ENCODE peak calls at places on chromosomes 16 and 17, in six cellular contexts. V is stomach, K is keratinocyte, C is A549, D is WERI-Rb-1, G is suprapubic skin. P is an unnamed sample.

GRCh38 chr17:41967141-41967920 is 736 bp downstream of the CNP start:
- DNase-seq in V (no peak), K (no peak), C (no peak), D (peak), G (peak), P (no peak)

GRCh38 chr16:48291303-48291702 is 44.0 kb upstream of the ABCC11 start:
- DNase-seq in V (no peak), K (no peak), C (no peak), D (no peak), G (no peak), P (no peak)

GRCh38 chr16:3716831-3717234 is 491 bp downstream of the TRAP1 start:
- DNase-seq in V (no peak), K (no peak), C (peak), D (peak), G (no peak), P (no peak)

GRCh38 chr16:88815901-88816589 is 4.3 kb upstream of the APRT start:
- DNase-seq in V (peak), K (no peak), C (peak), D (peak), G (no peak), P (no peak)

GRCh38 chr16:49505556-49505955 is 132.0 kb downstream of the C16orf78 start:
- DNase-seq in V (no peak), K (no peak), C (no peak), D (no peak), G (no peak), P (no peak)

GRCh38 chr16:48276102-48276501 is 28.8 kb upstream of the ABCC11 start:
- DNase-seq in V (no peak), K (no peak), C (no peak), D (no peak), G (no peak), P (no peak)

GRCh38 chr17:42704495-42705494 is 22.5 kb downstream of the CNTNAP1 start:
- DNase-seq in V (no peak), K (no peak), C (no peak), D (no peak), G (peak), P (no peak)

GRCh38 chr17:41393294-41393693 is 4.1 kb downstream of the KRT31 start:
- DNase-seq in V (no peak), K (no peak), C (no peak), D (no peak), G (no peak), P (no peak)

GRCh38 chr17:34728771-34729310 is 149.5 kb downstream of the TMEM132E start:
- DNase-seq in V (no peak), K (no peak), C (no peak), D (no peak), G (no peak), P (no peak)

GRCh38 chr17:49269356-49269755 is 38.8 kb upstream of the PHOSPHO1 start:
- DNase-seq in V (no peak), K (no peak), C (no peak), D (no peak), G (no peak), P (no peak)

GRCh38 chr16:67426950-67427349 is 4.0 kb upstream of the HSD11B2 start:
- DNase-seq in V (no peak), K (no peak), C (no peak), D (no peak), G (no peak), P (no peak)

GRCh38 chr17:3956983-3957382 is 7.3 kb downstream of the ATP2A3 start:
- DNase-seq in V (no peak), K (no peak), C (no peak), D (no peak), G (no peak), P (no peak)

GRCh38 chr16:88599092-88599733 is 29.0 kb downstream of the ZC3H18 start:
- DNase-seq in V (peak), K (no peak), C (no peak), D (no peak), G (peak), P (no peak)

GRCh38 chr17:56514899-56515298 is 78.6 kb upstream of the NOG start:
- DNase-seq in V (no peak), K (no peak), C (no peak), D (no peak), G (no peak), P (no peak)

GRCh38 chr17:27644586-27644985 is 13.6 kb downstream of the LGALS9 start:
- DNase-seq in V (no peak), K (no peak), C (no peak), D (peak), G (no peak), P (no peak)

GRCh38 chr17:27646232-27646631 is 15.2 kb downstream of the LGALS9 start:
- DNase-seq in V (no peak), K (no peak), C (no peak), D (no peak), G (no peak), P (no peak)

GRCh38 chr17:27635275-27635823 is 4.4 kb downstream of the LGALS9 start:
- DNase-seq in V (no peak), K (no peak), C (no peak), D (no peak), G (no peak), P (no peak)

DNA sequence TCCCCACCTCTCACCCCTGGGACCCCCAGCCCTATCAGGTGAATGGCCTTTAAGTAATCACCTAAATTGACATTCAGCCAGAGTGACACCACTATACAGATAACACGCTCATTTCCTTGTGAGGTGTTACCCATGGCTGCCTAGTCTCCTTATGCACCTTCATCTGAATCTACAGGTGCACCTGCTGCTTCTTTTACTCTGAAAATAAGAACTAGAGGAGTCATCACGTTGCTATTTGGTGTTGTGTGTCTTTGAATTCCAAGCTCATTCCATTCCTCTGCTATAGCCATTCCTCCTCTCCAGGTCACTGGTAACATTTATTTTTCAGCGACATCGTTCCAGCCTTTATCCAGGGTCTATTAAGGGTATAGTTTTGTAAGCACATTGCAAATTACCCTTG is 9.8 kb downstream of the LGALS9 start:
- DNase-seq in V (no peak), K (no peak), C (no peak), D (no peak), G (no peak), P (no peak)
- TF ChIP-seq CTCF in V (no peak), K (no peak), C (no peak), D (no peak), G (no peak), P (no peak)

DNA sequence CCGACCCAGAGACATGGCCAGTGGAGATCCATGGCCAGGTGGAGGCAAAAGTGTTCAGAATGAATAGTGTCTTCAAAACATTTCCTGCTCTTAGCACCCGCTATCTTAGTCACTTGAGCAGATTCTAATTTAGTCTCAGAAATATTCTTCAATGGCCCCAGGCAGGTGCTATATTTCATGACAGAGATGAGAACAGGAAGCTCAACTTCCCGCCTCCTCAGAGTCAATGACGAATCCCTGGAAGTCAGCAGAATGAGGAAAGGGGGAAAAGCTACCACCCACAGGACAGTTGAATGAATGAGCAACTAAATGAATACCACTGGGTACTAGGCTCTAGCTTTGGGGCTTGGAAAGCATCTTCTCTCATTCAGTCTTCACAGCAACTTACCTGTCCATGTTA is 147.2 kb downstream of the ASIC2 start:
- DNase-seq in V (no peak), K (no peak), C (no peak), D (no peak), G (no peak), P (no peak)
- TF ChIP-seq CTCF in V (no peak), K (no peak), C (no peak), D (no peak), G (no peak), P (no peak)

DNA sequence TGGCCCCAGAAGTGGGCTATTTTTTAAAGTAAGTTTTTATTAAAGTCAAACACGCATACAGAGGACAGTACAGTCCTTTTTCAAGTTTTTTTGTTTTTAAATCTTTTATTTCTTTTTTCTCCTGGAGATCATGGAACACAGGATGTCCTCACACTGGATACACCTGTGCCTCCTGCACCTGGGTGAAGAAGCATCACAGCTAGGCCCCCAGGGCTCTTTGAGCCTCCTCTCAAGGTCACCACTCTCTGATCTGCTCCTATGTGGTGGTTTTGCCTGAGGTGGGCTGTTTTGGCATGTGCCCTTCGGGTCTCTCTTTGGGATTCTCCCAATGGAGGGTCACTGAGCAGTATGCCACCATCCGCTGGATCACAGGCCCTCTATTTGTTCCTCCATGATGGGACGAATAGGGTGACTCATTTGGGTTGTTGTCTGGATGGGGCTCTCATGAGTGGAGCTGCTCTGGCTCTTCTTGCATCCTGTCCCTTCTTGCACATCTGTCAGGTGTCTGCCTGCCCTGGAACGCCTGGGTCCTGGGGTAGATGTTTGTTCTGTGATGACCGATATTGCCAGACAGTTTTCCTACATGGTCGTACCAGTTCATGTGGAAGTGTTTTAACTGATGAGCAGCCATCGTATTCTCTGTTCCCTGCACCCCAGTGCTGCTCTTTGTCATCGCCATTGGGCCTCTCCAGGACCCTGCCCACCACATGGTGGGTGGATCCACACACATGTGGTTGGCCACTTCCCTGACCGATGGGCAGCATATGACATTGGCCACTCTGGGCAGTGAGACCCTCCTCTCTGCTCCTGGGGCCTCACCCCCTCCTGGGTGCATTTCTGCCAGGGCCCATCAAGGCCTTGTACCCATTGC is 55.2 kb upstream of the MED9 start:
- DNase-seq in V (no peak), K (no peak), C (no peak), D (no peak), G (peak), P (no peak)
- TF ChIP-seq CTCF in V (no peak), K (no peak), C (no peak), D (no peak), G (no peak), P (no peak)

GRCh38 chr16:11497851-11498289 is 88.8 kb downstream of the LITAF start:
- DNase-seq in V (no peak), K (no peak), C (peak), D (peak), G (no peak), P (no peak)

GRCh38 chr16:11498683-11499082 is 88.0 kb downstream of the LITAF start:
- DNase-seq in V (no peak), K (no peak), C (no peak), D (no peak), G (no peak), P (no peak)

GRCh38 chr16:11495066-11495407 is 91.7 kb downstream of the LITAF start:
- DNase-seq in V (no peak), K (no peak), C (no peak), D (no peak), G (no peak), P (no peak)

GRCh38 chr16:11499295-11500089 is 87.2 kb downstream of the LITAF start:
- DNase-seq in V (peak), K (no peak), C (peak), D (no peak), G (no peak), P (no peak)

DNA sequence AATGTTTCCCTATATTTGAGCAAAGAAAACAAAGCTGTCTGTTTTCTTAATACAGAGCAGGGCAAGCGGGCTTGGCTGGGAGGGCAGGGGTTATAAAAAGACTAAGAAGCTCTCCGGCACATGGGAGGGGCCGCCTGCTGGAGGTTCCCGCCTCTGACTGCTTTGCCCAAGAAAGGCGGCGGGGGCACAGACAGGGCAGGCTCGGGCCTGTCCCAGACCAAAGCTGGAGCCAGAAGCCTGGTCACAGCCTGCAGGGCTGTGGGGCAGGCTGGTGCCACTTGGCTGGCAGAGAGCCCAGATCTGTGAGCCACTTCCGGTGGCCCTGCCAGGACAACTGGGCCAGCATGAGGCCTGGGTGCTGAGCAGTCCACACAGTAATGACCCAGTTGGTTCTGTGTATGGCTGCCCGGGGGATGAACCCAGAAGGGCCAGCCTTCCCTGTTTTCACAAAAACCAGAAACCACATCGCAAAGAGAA is 89.4 kb downstream of the LITAF start:
- DNase-seq in V (peak), K (peak), C (peak), D (peak), G (peak), P (peak)
- TF ChIP-seq CTCF in V (peak), K (no peak), C (no peak), D (no peak), G (no peak), P (no peak)

DNA sequence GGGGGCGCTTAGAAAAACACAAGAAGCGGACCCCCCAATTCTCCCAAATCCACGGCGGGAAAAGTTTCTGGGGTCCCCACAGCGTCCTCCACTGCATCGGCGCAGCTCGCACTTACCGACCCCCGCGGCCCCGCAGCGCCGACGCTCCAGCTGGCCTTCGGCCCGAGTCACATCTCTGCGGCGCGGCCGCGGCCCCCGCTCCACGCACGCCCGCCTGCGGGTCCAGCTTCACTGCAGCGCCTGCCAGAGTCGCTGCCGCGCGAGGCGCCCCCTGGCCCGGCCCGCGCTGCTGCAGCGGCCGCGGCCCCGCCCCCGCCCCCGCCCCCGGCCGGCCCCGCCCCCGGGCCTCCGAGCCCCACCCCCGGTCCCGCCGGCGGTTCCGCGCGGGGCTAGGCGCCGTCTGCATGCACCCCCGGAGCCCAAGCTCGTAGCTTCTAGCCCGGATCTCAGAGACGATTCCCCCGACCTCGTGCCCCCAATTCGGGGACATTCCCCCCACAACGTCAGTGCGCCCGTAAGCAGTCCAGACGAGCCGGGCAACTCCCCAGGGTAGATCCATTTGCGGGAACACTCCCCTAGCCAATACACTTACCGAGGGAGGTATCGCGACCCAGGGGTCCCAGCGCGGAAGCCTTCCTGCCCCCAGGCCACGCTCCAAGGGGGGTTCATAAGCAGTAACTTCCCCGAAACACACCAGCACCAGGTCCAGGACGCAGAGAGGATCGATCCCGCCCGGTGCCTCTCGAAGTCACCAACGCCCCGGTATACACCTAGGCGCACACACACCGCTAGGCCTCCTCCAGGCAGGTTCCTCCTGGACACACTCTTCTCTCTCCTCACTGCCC is at the start of gene GPRC5B:
- DNase-seq in V (peak), K (no peak), C (peak), D (peak), G (peak), P (no peak)
- TF ChIP-seq CTCF in V (peak), K (no peak), C (peak), D (peak), G (no peak), P (no peak)

DNA sequence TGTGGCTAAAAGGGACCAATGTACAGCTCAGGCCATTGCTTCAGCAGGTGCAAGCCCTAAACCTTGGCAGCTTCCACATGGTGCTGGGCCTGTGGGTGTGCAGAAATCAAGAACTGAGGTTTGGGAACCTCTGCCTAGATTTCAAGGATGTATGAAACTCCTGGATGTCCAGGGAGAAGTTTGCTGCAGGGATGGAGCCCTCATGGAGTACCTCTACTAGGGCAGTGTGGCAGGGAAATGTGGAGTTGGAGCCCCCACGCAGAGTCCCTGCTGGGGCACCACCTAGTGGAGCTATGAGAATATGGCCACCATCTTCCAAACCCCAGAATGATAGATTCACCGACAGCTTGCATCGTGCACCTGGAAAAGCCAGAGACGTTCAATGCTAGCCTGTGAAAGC is 13.0 kb downstream of the EFCAB5 start:
- DNase-seq in V (no peak), K (no peak), C (no peak), D (no peak), G (no peak), P (no peak)
- TF ChIP-seq CTCF in V (no peak), K (no peak), C (no peak), D (no peak), G (no peak), P (no peak)

P was measured in omental fat pad.